ENCODE peak calls at places on chromosomes 11 and 22, in eight cellular contexts. N is lower lobe of right lung, F is heart right ventricle, E is heart left ventricle, Y is IMR-90, S is OCI-LY7, U is Peyer's patch, C is tibial artery. G is an unnamed sample. For H3K36me3, the result is how much of the 10 kb centered on the place peaks cover.

GRCh38 chr11:65013130-65013691 is 749 bp upstream of the ARL2 start:
- DNase-seq in N (peak), F (peak), E (peak), Y (peak), S (no peak), U (peak), C (peak), G (peak)

GRCh38 chr22:27112273-27112672 is 454.9 kb downstream of the MIAT start:
- DNase-seq in N (no peak), F (no peak), E (no peak), Y (no peak), S (no peak), U (no peak), C (no peak), G (no peak)

GRCh38 chr11:92504004-92504403 is 279.4 kb downstream of the FAT3 start:
- DNase-seq in N (no peak), F (no peak), E (no peak), Y (no peak), S (no peak), U (no peak), C (no peak), G (no peak)

GRCh38 chr11:69866648-69867047 is 47.4 kb upstream of the FGF3 start:
- DNase-seq in N (no peak), F (no peak), E (no peak), Y (no peak), S (no peak), U (no peak), C (no peak), G (no peak)

GRCh38 chr11:62953811-62954210 is 31.0 kb downstream of the SLC22A6 start:
- DNase-seq in N (no peak), F (no peak), E (no peak), Y (peak), S (no peak), U (no peak), C (no peak), G (no peak)

GRCh38 chr22:25050566-25050965 is 98.0 kb downstream of the KIAA1671 start:
- DNase-seq in N (no peak), F (no peak), E (no peak), Y (no peak), S (no peak), U (no peak), C (no peak), G (no peak)

GRCh38 chr11:2296913-2297622 is 4.7 kb downstream of the C11orf21 start:
- DNase-seq in N (no peak), F (no peak), E (no peak), Y (no peak), S (no peak), U (no peak), C (no peak), G (no peak)

GRCh38 chr11:12853325-12853651 is 155.8 kb upstream of the RASSF10 start:
- DNase-seq in N (no peak), F (no peak), E (no peak), Y (no peak), S (no peak), U (no peak), C (no peak), G (no peak)

GRCh38 chr11:18065572-18065971 is 19.5 kb upstream of the TPH1 start:
- DNase-seq in N (no peak), F (no peak), E (no peak), Y (no peak), S (peak), U (no peak), C (no peak), G (no peak)

GRCh38 chr11:18016789-18017188 is 3.9 kb upstream of the SERGEF start:
- DNase-seq in N (no peak), F (no peak), E (no peak), Y (no peak), S (no peak), U (no peak), C (no peak), G (no peak)

GRCh38 chr22:30873086-30873650 is 95.4 kb downstream of the MORC2 start:
- DNase-seq in N (peak), F (peak), E (no peak), Y (no peak), S (no peak), U (peak), C (no peak), G (no peak)

GRCh38 chr11:17792161-17792560 is 57.6 kb downstream of the KCNC1 start:
- DNase-seq in N (no peak), F (no peak), E (no peak), Y (no peak), S (no peak), U (no peak), C (no peak), G (no peak)

GRCh38 chr22:25404556-25404922 is 159.9 kb upstream of the GRK3 start:
- DNase-seq in N (no peak), F (peak), E (no peak), Y (no peak), S (no peak), U (no peak), C (no peak), G (no peak)

GRCh38 chr11:47001666-47002285 is 65.2 kb downstream of the CSTPP1 start:
- DNase-seq in N (no peak), F (no peak), E (no peak), Y (peak), S (peak), U (no peak), C (no peak), G (no peak)

GRCh38 chr22:27846910-27847309 is 45.4 kb upstream of the MN1 start:
- DNase-seq in N (no peak), F (no peak), E (no peak), Y (no peak), S (no peak), U (no peak), C (no peak), G (no peak)

GRCh38 chr11:57566564-57567209 is 785 bp downstream of the UBE2L6 start:
- DNase-seq in N (no peak), F (no peak), E (no peak), Y (no peak), S (no peak), U (no peak), C (no peak), G (no peak)

GRCh38 chr22:30606455-30607299 is at the start of gene TCN2:
- DNase-seq in N (peak), F (peak), E (peak), Y (peak), S (no peak), U (peak), C (peak), G (peak)

GRCh38 chr11:117625237-117625636 is 171.8 kb downstream of the DSCAML1 start:
- DNase-seq in N (no peak), F (no peak), E (no peak), Y (no peak), S (no peak), U (no peak), C (no peak), G (no peak)

GRCh38 chr11:111937859-111938258 is 716 bp downstream of the DIXDC1 start:
- DNase-seq in N (no peak), F (no peak), E (no peak), Y (no peak), S (no peak), U (no peak), C (no peak), G (no peak)

GRCh38 chr11:90908074-90908473 is 685.2 kb upstream of the CHORDC1 start:
- DNase-seq in N (no peak), F (no peak), E (no peak), Y (no peak), S (no peak), U (no peak), C (no peak), G (no peak)
- TF ChIP-seq CTCF in N (no peak), F (no peak), E (no peak), Y (no peak), S (no peak), U (no peak), C (no peak), G (no peak)

GRCh38 chr11:72229925-72230763 is 5.6 kb downstream of the INPPL1 start:
- DNase-seq in N (no peak), F (no peak), E (no peak), Y (no peak), S (no peak), U (peak), C (no peak), G (no peak)

GRCh38 chr11:72233056-72233772 is 8.6 kb downstream of the INPPL1 start:
- DNase-seq in N (no peak), F (no peak), E (no peak), Y (no peak), S (no peak), U (peak), C (no peak), G (no peak)

GRCh38 chr11:72230764-72231365 is 6.3 kb downstream of the INPPL1 start:
- DNase-seq in N (no peak), F (no peak), E (no peak), Y (no peak), S (no peak), U (peak), C (no peak), G (no peak)

GRCh38 chr11:72232260-72233055 is 7.9 kb downstream of the INPPL1 start:
- DNase-seq in N (no peak), F (no peak), E (no peak), Y (no peak), S (no peak), U (peak), C (no peak), G (no peak)

DNA sequence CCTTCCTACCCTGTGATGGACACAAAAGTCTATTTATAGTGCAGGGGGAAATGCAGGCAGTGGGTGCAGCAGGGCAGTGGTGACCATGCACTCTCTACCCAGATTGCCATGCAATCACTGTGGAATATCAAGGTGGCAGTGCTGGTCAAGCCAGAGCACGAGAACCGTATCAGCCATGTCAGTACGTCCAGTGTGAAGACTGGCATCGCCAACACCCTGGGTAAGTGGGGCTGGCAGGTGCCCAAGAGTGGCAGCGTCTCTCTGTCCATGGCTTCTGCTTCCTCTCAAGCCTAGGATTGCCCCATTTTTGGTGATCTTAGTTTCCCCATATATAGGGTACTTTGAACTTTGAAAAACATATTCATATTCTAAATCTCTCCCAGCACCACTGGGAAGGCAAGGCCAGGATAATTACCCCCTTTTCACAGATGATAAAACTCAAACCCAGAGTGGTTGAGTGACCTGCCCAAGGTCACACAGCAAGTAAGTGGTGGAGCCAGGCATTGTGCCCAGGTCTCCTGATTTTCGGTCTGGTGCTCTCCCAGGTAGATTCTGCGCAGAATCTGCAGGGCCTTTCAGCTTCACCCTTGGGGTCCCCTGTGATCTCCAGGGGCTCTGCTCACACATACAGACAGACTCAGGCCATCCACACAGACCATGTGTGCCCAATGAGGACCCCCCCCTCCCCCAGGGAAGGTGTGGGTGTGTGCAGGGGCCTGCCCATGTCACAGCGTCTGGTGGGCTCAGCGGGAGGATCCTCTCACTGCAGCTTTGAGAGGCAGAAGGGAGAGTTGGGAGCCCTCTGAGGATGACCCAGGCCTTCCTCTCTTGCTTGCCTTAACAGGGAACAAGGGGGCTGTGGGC is 7.1 kb downstream of the INPPL1 start:
- DNase-seq in N (no peak), F (peak), E (peak), Y (no peak), S (no peak), U (peak), C (no peak), G (no peak)
- H3K36me3 ChIP-seq in N (half or more), F (half or more), E (half or more), Y (half or more), S (half or more), U (half or more), C (half or more), G (under half)

GRCh38 chr22:49784630-49784971 is 43.1 kb downstream of the BRD1 start:
- DNase-seq in N (no peak), F (no peak), E (no peak), Y (no peak), S (no peak), U (no peak), C (no peak), G (no peak)
- TF ChIP-seq CTCF in N (no peak), F (no peak), E (no peak), Y (no peak), S (no peak), U (no peak), C (no peak), G (no peak)

DNA sequence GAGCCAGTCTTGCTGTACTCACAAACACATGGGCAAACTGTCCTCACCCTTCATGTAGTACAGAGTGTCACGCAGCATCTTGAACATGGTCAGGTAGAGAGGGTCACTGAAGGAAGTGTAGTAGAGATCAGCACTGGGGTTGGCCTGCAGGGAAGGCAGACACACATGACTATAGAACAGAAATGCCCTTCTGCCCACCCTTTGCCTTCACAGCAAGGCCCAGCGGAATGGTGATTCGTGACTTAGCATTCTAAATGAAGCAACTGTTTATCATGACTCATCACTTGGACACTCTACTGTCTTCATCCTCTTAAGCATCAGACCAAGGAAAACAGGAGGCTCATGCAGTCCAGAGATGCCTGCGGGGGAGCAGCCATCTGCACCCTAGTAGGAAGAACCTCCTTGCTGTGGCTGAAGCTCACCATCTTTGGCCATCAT is 33.4 kb downstream of the SERPIND1 start:
- DNase-seq in N (no peak), F (no peak), E (no peak), Y (peak), S (no peak), U (no peak), C (no peak), G (no peak)
- H3K36me3 ChIP-seq in N (half or more), F (half or more), E (half or more), Y (under half), S (half or more), U (half or more), C (half or more), G (under half)

G was measured in gastrocnemius medialis.